ENCODE peak calls at places on chromosomes 11 and 22, in ten cellular contexts. F is NCI-H1417; X is ACHN; V is nephron progenitor cell; R is dorsolateral prefrontal cortex; J is sciatic nerve; C is RPMI7951; I is iPS-NIHi11; G is activated CD4-positive, alpha-beta T cell treated with anti-CD3 and anti-CD28 coated beads, Interleukin-2, amount 50 U/mL, for 1 hour; N is tibial artery. Z is an unnamed sample.

GRCh38 chr11:75194147-75194546 is 43.2 kb downstream of the SLCO2B1 start:
- DNase-seq in F (no peak), X (no peak), V (no peak), R (no peak), J (no peak), C (no peak), I (no peak), G (no peak), N (no peak), Z (no peak)

GRCh38 chr11:72724021-72724561 is 28.1 kb downstream of the ARAP1 start:
- DNase-seq in F (no peak), X (no peak), V (no peak), R (no peak), J (no peak), C (no peak), I (no peak), G (no peak), N (no peak), Z (no peak)

GRCh38 chr11:62538470-62539237 is 8.0 kb downstream of the AHNAK start:
- DNase-seq in F (peak), X (no peak), V (no peak), R (no peak), J (no peak), C (peak), I (no peak), G (no peak), N (no peak), Z (no peak)

GRCh38 chr11:10432493-10432892 is 22.6 kb upstream of the AMPD3 start:
- DNase-seq in F (no peak), X (no peak), V (no peak), R (no peak), J (no peak), C (no peak), I (no peak), G (no peak), N (no peak), Z (no peak)

GRCh38 chr22:22834204-22834603 is 53.4 kb upstream of the IGLL5 start:
- DNase-seq in F (peak), X (no peak), V (no peak), R (no peak), J (no peak), C (no peak), I (no peak), G (no peak), N (no peak), Z (no peak)

GRCh38 chr11:76637491-76638266 is 32.9 kb downstream of the LRRC32 start:
- DNase-seq in F (no peak), X (no peak), V (no peak), R (no peak), J (no peak), C (peak), I (no peak), G (no peak), N (peak), Z (no peak)

GRCh38 chr11:61897387-61898246 is 6.3 kb upstream of the FADS3 start:
- DNase-seq in F (peak), X (peak), V (peak), R (peak), J (peak), C (peak), I (peak), G (peak), N (peak), Z (peak)

GRCh38 chr11:105824494-105825013 is 197.5 kb downstream of the MSANTD4 start:
- DNase-seq in F (no peak), X (no peak), V (no peak), R (no peak), J (no peak), C (no peak), I (no peak), G (no peak), N (no peak), Z (no peak)

GRCh38 chr11:68610452-68611116 is 73.8 kb upstream of the GAL start:
- DNase-seq in F (no peak), X (peak), V (no peak), R (no peak), J (no peak), C (no peak), I (no peak), G (no peak), N (no peak), Z (no peak)

GRCh38 chr11:1675536-1676253 is 21.3 kb upstream of the KRTAP5-6 start:
- DNase-seq in F (no peak), X (no peak), V (no peak), R (no peak), J (no peak), C (no peak), I (no peak), G (no peak), N (no peak), Z (no peak)

GRCh38 chr22:49735411-49736311 is 92.0 kb downstream of the BRD1 start:
- DNase-seq in F (no peak), X (peak), V (peak), R (peak), J (no peak), C (peak), I (peak), G (no peak), N (no peak), Z (no peak)

GRCh38 chr11:112526699-112527410 is 266.2 kb upstream of the PLET1 start:
- DNase-seq in F (no peak), X (no peak), V (no peak), R (no peak), J (no peak), C (peak), I (no peak), G (no peak), N (no peak), Z (no peak)

GRCh38 chr22:46754110-46754799 is 8.2 kb upstream of the TBC1D22A start:
- DNase-seq in F (no peak), X (peak), V (no peak), R (no peak), J (peak), C (peak), I (peak), G (no peak), N (peak), Z (no peak)

GRCh38 chr11:88779551-88779950 is 286.2 kb downstream of the GRM5 start:
- DNase-seq in F (no peak), X (no peak), V (no peak), R (no peak), J (no peak), C (no peak), I (no peak), G (no peak), N (no peak), Z (no peak)

GRCh38 chr11:69044111-69045013 is 4.4 kb upstream of the TPCN2 start:
- DNase-seq in F (no peak), X (peak), V (peak), R (peak), J (peak), C (peak), I (peak), G (no peak), N (peak), Z (peak)

GRCh38 chr11:96426356-96427103 is 36.7 kb downstream of the JRKL start:
- DNase-seq in F (peak), X (peak), V (peak), R (no peak), J (no peak), C (peak), I (peak), G (no peak), N (no peak), Z (peak)

GRCh38 chr11:71456831-71457230 is 3.8 kb downstream of the NADSYN1 start:
- DNase-seq in F (no peak), X (no peak), V (no peak), R (no peak), J (no peak), C (no peak), I (no peak), G (no peak), N (no peak), Z (no peak)

GRCh38 chr22:48635031-48635430 is 1192.6 kb downstream of the BRD1 start:
- DNase-seq in F (no peak), X (no peak), V (no peak), R (no peak), J (no peak), C (no peak), I (no peak), G (no peak), N (no peak), Z (no peak)